ENCODE peak calls at places on chromosome 2, in four cellular contexts. One of them, this sample, is unnamed.

GRCh38 chr2:98128556-98129109 is 41.7 kb downstream of the VWA3B start:
- DNase-seq in stomach: no peak
- DNase-seq in A549: no peak
- DNase-seq in transverse colon: no peak
- DNase-seq in this sample: no peak

GRCh38 chr2:19911799-19912509 is 10.2 kb upstream of the TTC32 start:
- DNase-seq in A549: peak; percentile 35
- DNase-seq in stomach: no peak
- DNase-seq in transverse colon: no peak
- DNase-seq in this sample: no peak

GRCh38 chr2:199310654-199311275 is 147.0 kb downstream of the SATB2 start:
- DNase-seq in stomach: no peak
- DNase-seq in transverse colon: no peak
- DNase-seq in A549: no peak
- DNase-seq in this sample: no peak

GRCh38 chr2:43052204-43052943 is 174.0 kb downstream of the ZFP36L2 start:
- DNase-seq in A549: no peak
- DNase-seq in stomach: no peak
- DNase-seq in transverse colon: no peak
- DNase-seq in this sample: no peak

GRCh38 chr2:24438106-24438505 is 52.9 kb upstream of the NCOA1 start:
- DNase-seq in A549: no peak
- DNase-seq in transverse colon: no peak
- DNase-seq in stomach: no peak
- DNase-seq in this sample: no peak

GRCh38 chr2:69993048-69993565 is 31.7 kb upstream of the ASPRV1 start:
- DNase-seq in transverse colon: no peak
- DNase-seq in stomach: no peak
- DNase-seq in A549: no peak
- DNase-seq in this sample: no peak

GRCh38 chr2:184004289-184004944 is 593.9 kb upstream of the ZNF804A start:
- DNase-seq in transverse colon: no peak
- DNase-seq in A549: no peak
- DNase-seq in stomach: no peak
- DNase-seq in this sample: no peak

GRCh38 chr2:42964444-42965081 is 172.2 kb upstream of the HAAO start:
- DNase-seq in stomach: no peak
- DNase-seq in A549: no peak
- DNase-seq in transverse colon: no peak
- DNase-seq in this sample: peak; percentile 34

GRCh38 chr2:96669539-96670215 is 27.1 kb downstream of the FER1L5 start:
- DNase-seq in transverse colon: no peak
- DNase-seq in stomach: no peak
- DNase-seq in A549: no peak
- DNase-seq in this sample: no peak

GRCh38 chr2:210660751-210661150 is 104.4 kb downstream of the CPS1 start:
- DNase-seq in stomach: no peak
- DNase-seq in A549: no peak
- DNase-seq in transverse colon: no peak
- DNase-seq in this sample: no peak

GRCh38 chr2:134134313-134134706 is 119.6 kb upstream of the MGAT5 start:
- DNase-seq in transverse colon: no peak
- DNase-seq in A549: no peak
- DNase-seq in stomach: no peak
- DNase-seq in this sample: no peak

GRCh38 chr2:9781252-9781651 is 62.0 kb upstream of the TAF1B start:
- DNase-seq in transverse colon: no peak
- DNase-seq in stomach: no peak
- DNase-seq in A549: no peak
- DNase-seq in this sample: no peak

GRCh38 chr2:44663471-44664073 is 277.9 kb upstream of the SIX3 start:
- DNase-seq in A549: no peak
- DNase-seq in transverse colon: no peak
- DNase-seq in stomach: no peak
- DNase-seq in this sample: no peak

GRCh38 chr2:128206245-128206644 is 112.4 kb downstream of the HS6ST1 start:
- DNase-seq in A549: no peak
- DNase-seq in stomach: no peak
- DNase-seq in transverse colon: no peak
- DNase-seq in this sample: no peak

GRCh38 chr2:229738024-229738625 is 23.8 kb upstream of the DNER start:
- DNase-seq in transverse colon: no peak
- DNase-seq in stomach: no peak
- DNase-seq in A549: no peak
- DNase-seq in this sample: no peak

GRCh38 chr2:160977376-160977775 is 182.9 kb upstream of the TANK start:
- DNase-seq in transverse colon: no peak
- DNase-seq in A549: no peak
- DNase-seq in stomach: no peak
- DNase-seq in this sample: no peak

GRCh38 chr2:94872088-94872618 is 923 bp downstream of the TEKT4 start:
- DNase-seq in A549: no peak
- DNase-seq in transverse colon: no peak
- DNase-seq in stomach: no peak
- DNase-seq in this sample: no peak

GRCh38 chr2:176729706-176730569 is 460.7 kb downstream of the MTX2 start:
- DNase-seq in transverse colon: no peak
- DNase-seq in A549: no peak
- DNase-seq in stomach: no peak
- DNase-seq in this sample: no peak

GRCh38 chr2:108223573-108223972 is 16.2 kb upstream of the SULT1C3 start:
- DNase-seq in transverse colon: no peak
- DNase-seq in stomach: no peak
- DNase-seq in A549: no peak
- DNase-seq in this sample: no peak

GRCh38 chr2:240952496-240953246 is 45.7 kb upstream of the SNED1 start:
- DNase-seq in transverse colon: no peak
- DNase-seq in stomach: peak; percentile 2
- DNase-seq in A549: no peak
- DNase-seq in this sample: peak; percentile 30

GRCh38 chr2:228257379-228257778 is 75.9 kb upstream of the SPHKAP start:
- DNase-seq in stomach: no peak
- DNase-seq in transverse colon: no peak
- DNase-seq in A549: no peak
- DNase-seq in this sample: no peak

GRCh38 chr2:66030553-66030952 is 404.4 kb upstream of the MEIS1 start:
- DNase-seq in stomach: no peak
- DNase-seq in transverse colon: no peak
- DNase-seq in A549: no peak
- DNase-seq in this sample: no peak

GRCh38 chr2:238970553-238971081 is 122.7 kb downstream of the TWIST2 start:
- DNase-seq in stomach: peak; percentile 67
- DNase-seq in A549: peak; percentile 67
- DNase-seq in transverse colon: peak; percentile 51
- DNase-seq in this sample: peak; percentile 44

GRCh38 chr2:39243469-39244123 is at the start of gene CDKL4:
- DNase-seq in transverse colon: peak; percentile 18
- DNase-seq in stomach: no peak
- DNase-seq in A549: no peak
- DNase-seq in this sample: no peak

DNA sequence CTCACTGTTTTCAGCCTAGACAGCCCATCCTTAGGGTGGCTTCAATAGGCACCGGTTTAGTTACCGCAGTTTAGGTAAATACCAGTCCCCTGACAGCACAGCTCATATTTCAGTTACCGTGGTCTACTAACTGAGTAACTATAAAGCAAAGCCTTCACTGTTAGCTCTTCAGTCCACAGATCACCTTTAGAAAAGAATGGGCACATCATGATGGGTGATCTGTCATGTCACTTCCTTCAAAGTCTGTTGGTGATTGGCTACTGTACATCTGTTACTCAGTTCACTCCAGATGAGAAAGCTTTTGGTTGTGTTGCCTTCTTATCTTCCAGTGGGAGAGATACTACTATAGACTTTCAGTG is 21.0 kb downstream of the SLC20A1 start:
- DNase-seq in stomach: no peak
- DNase-seq in transverse colon: no peak
- DNase-seq in A549: no peak
- DNase-seq in this sample: no peak
- TF ChIP-seq POLR2A in stomach: no peak
- TF ChIP-seq POLR2A in transverse colon: no peak
- TF ChIP-seq POLR2A in A549: no peak
- TF ChIP-seq POLR2A in this sample: no peak

GRCh38 chr2:28338046-28338753 is 54.5 kb upstream of the FOSL2 start:
- DNase-seq in stomach: peak; percentile 76
- DNase-seq in A549: no peak
- DNase-seq in transverse colon: peak; percentile 60
- DNase-seq in this sample: peak; percentile 47
- TF ChIP-seq EP300 in stomach: no peak
- TF ChIP-seq EP300 in A549: no peak
- TF ChIP-seq EP300 in transverse colon: peak; percentile 55
- TF ChIP-seq EP300 in this sample: peak; percentile 41

DNA sequence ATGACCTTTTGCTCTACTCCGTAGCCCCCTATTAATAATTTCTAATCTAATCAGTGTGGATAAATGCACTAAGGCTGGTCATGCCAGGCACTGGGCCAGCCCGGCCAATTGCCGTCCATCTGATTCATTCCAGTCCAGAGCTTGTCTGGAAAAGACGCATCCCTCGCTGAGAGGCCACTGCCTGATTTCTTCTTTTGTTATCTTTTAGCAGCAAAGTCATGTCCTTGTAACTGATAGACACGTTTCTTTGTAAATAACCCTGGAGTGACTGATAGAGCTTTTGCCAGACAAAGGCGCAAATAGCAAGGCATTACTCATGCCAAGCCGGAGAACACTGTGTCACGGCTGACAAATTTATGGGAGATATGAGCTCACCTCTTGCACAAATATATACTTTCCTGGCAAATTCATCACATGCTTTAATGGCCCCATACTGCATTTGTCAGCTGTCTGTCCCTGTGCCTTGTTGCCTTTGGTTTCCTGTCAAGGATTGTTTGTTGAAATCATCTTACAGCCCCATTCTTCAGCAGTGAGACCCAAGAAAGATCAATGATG is 164.4 kb downstream of the ETAA1 start:
- DNase-seq in A549: peak; percentile 75
- DNase-seq in stomach: peak; percentile 66
- DNase-seq in transverse colon: no peak
- DNase-seq in this sample: no peak
- TF ChIP-seq POLR2A in A549: no peak
- TF ChIP-seq POLR2A in stomach: no peak
- TF ChIP-seq POLR2A in transverse colon: no peak
- TF ChIP-seq POLR2A in this sample: no peak

GRCh38 chr2:236583621-236584203 is 14.1 kb downstream of the ACKR3 start:
- DNase-seq in transverse colon: no peak
- DNase-seq in A549: no peak
- DNase-seq in stomach: no peak
- DNase-seq in this sample: no peak

GRCh38 chr2:236579746-236580315 is 10.2 kb downstream of the ACKR3 start:
- DNase-seq in stomach: no peak
- DNase-seq in A549: no peak
- DNase-seq in transverse colon: no peak
- DNase-seq in this sample: no peak

GRCh38 chr2:236580746-236581355 is 11.2 kb downstream of the ACKR3 start:
- DNase-seq in transverse colon: no peak
- DNase-seq in stomach: no peak
- DNase-seq in A549: no peak
- DNase-seq in this sample: peak; percentile 38

GRCh38 chr2:236582968-236583367 is 13.3 kb downstream of the ACKR3 start:
- DNase-seq in A549: no peak
- DNase-seq in stomach: peak; percentile 13
- DNase-seq in transverse colon: no peak
- DNase-seq in this sample: no peak

GRCh38 chr2:236581546-236581945 is 11.9 kb downstream of the ACKR3 start:
- DNase-seq in stomach: no peak
- DNase-seq in A549: no peak
- DNase-seq in transverse colon: no peak
- DNase-seq in this sample: no peak
- TF ChIP-seq EP300 in stomach: no peak
- TF ChIP-seq EP300 in A549: no peak
- TF ChIP-seq EP300 in transverse colon: no peak
- TF ChIP-seq EP300 in this sample: no peak

GRCh38 chr2:101119431-101119830 is 31.8 kb downstream of the TBC1D8 start:
- DNase-seq in transverse colon: no peak
- DNase-seq in A549: no peak
- DNase-seq in stomach: peak; percentile 53
- DNase-seq in this sample: peak; percentile 82
- TF ChIP-seq POLR2A in transverse colon: no peak
- TF ChIP-seq POLR2A in A549: no peak
- TF ChIP-seq POLR2A in stomach: no peak
- TF ChIP-seq POLR2A in this sample: no peak

DNA sequence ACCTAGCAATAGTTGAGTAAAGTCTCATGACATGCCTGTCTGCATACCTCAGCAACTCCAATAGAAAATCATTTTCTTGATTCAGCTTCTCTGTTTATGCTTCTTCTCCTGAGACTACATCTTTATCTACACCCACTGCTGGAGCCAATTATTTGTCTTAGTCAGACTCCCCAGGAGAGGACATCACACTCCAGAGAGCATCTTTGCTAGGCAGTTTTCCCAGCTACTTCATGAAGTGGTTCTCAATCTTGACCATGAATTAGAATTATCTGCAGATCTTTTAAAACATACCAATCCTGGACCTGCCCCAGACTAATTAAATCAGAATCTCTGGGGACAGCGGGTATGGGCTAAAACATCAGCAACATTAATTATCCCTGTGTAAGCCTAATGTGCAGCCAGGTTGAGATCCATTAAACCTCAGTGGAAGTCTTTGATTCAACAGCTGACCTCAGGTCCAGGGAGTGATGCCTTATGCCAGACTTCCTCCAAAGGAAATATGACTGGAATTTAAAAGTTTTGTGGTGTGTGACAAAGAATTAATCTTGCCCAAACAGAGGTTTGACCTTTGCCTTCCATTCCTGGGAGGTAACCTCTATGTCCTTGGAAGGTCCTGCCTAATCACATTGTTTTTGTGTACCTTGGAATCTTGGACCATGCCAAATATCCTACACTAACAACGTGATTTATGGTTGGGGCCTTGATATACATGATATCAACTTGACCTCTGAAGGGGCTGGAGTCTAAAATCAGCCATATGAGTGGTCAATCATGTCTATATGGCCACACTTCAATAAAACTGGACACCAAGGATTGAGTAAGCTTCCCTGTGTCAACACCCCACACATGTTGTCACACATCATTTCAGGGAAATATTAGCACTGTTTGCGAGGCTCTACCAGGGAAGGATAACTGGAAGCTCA is 99.3 kb upstream of the DNAJC10 start:
- DNase-seq in transverse colon: no peak
- DNase-seq in A549: no peak
- DNase-seq in stomach: no peak
- DNase-seq in this sample: no peak
- TF ChIP-seq EP300 in transverse colon: no peak
- TF ChIP-seq EP300 in A549: no peak
- TF ChIP-seq EP300 in stomach: no peak
- TF ChIP-seq EP300 in this sample: no peak

This sample was measured in upper lobe of left lung.